ENCODE peak calls at places on chromosomes 11 and 22, in five cellular contexts. M, T, C, B and Z are unnamed samples.

GRCh38 chr22:49205401-49205800 is 622.3 kb downstream of the BRD1 start:
- DNase-seq in M (no peak), T (peak; percentile 62), C (no peak), B (no peak), Z (peak; percentile 0)

GRCh38 chr11:29260939-29261705 is 755.7 kb downstream of the KCNA4 start:
- DNase-seq in M (peak; percentile 86), T (no peak), C (no peak), B (no peak), Z (no peak)

GRCh38 chr11:74185695-74186094 is 14.6 kb downstream of the PPME1 start:
- DNase-seq in M (peak; percentile 83), T (no peak), C (no peak), B (no peak), Z (no peak)

GRCh38 chr11:82038151-82038550 is 695.5 kb downstream of the FAM181B start:
- DNase-seq in M (no peak), T (no peak), C (no peak), B (no peak), Z (no peak)

GRCh38 chr11:2346014-2346413 is 31.1 kb upstream of the CD81 start:
- DNase-seq in M (no peak), T (no peak), C (no peak), B (no peak), Z (no peak)

GRCh38 chr11:124776865-124777645 is 15.0 kb upstream of the ESAM start:
- DNase-seq in M (no peak), T (peak; percentile 81), C (no peak), B (no peak), Z (no peak)

GRCh38 chr11:72624496-72625201 is 49.6 kb downstream of the PDE2A start:
- DNase-seq in M (no peak), T (peak; percentile 88), C (no peak), B (no peak), Z (no peak)

GRCh38 chr22:25069758-25070461 is 117.4 kb downstream of the KIAA1671 start:
- DNase-seq in M (no peak), T (peak; percentile 82), C (no peak), B (no peak), Z (no peak)

GRCh38 chr11:77080643-77081210 is 14.0 kb downstream of the CAPN5 start:
- DNase-seq in M (peak; percentile 51), T (no peak), C (no peak), B (peak; percentile 1), Z (no peak)

GRCh38 chr11:115528217-115528616 is 24.0 kb upstream of the CADM1 start:
- DNase-seq in M (no peak), T (no peak), C (no peak), B (no peak), Z (no peak)

GRCh38 chr22:38032681-38033521 is 24.3 kb upstream of the PICK1 start:
- DNase-seq in M (peak; percentile 90), T (no peak), C (no peak), B (no peak), Z (no peak)

GRCh38 chr11:76824980-76825725 is 35.6 kb upstream of the ACER3 start:
- DNase-seq in M (peak; percentile 61), T (no peak), C (no peak), B (no peak), Z (no peak)

GRCh38 chr11:108963118-108963517 is 298.2 kb downstream of the DDX10 start:
- DNase-seq in M (no peak), T (no peak), C (no peak), B (no peak), Z (no peak)

GRCh38 chr11:119764108-119764874 is 35.3 kb upstream of the NECTIN1 start:
- DNase-seq in M (peak; percentile 42), T (peak; percentile 79), C (no peak), B (no peak), Z (no peak)

GRCh38 chr11:110069158-110069737 is 23.9 kb upstream of the ZC3H12C start:
- DNase-seq in M (peak; percentile 88), T (no peak), C (no peak), B (no peak), Z (no peak)

GRCh38 chr11:79121351-79121750 is 319.5 kb downstream of the TENM4 start:
- DNase-seq in M (peak; percentile 19), T (no peak), C (no peak), B (no peak), Z (no peak)

GRCh38 chr11:122979103-122979814 is 2.4 kb downstream of the BSX start:
- DNase-seq in M (no peak), T (no peak), C (no peak), B (no peak), Z (no peak)

GRCh38 chr11:73145986-73146575 is 4.0 kb upstream of the FCHSD2 start:
- DNase-seq in M (no peak), T (no peak), C (no peak), B (no peak), Z (no peak)

GRCh38 chr22:46067159-46068111 is 82.9 kb upstream of the PPARA start:
- DNase-seq in M (no peak), T (peak; percentile 57), C (no peak), B (no peak), Z (no peak)

GRCh38 chr11:126319374-126319740 is 15.5 kb downstream of the DCPS start:
- DNase-seq in M (no peak), T (no peak), C (no peak), B (no peak), Z (no peak)

GRCh38 chr22:32583921-32584335 is 109.3 kb downstream of the FBXO7 start:
- DNase-seq in M (peak; percentile 40), T (no peak), C (no peak), B (no peak), Z (no peak)

GRCh38 chr11:41118521-41118920 is 340.9 kb downstream of the LRRC4C start:
- DNase-seq in M (no peak), T (no peak), C (no peak), B (no peak), Z (no peak)

GRCh38 chr22:45731798-45732495 is 60.3 kb downstream of the ATXN10 start:
- DNase-seq in M (peak; percentile 47), T (no peak), C (no peak), B (no peak), Z (no peak)

GRCh38 chr11:100105605-100106358 is 581.3 kb upstream of the ARHGAP42 start:
- DNase-seq in M (no peak), T (no peak), C (no peak), B (no peak), Z (no peak)

GRCh38 chr22:20479612-20480196 is 15.9 kb downstream of the KLHL22 start:
- DNase-seq in M (no peak), T (no peak), C (no peak), B (no peak), Z (no peak)

GRCh38 chr11:2796508-2797180 is 88.9 kb downstream of the CDKN1C start:
- DNase-seq in M (no peak), T (no peak), C (no peak), B (no peak), Z (no peak)

GRCh38 chr11:63769044-63769718 is 606 bp upstream of the ZFTA start:
- DNase-seq in M (no peak), T (peak; percentile 71), C (peak; percentile 41), B (no peak), Z (peak; percentile 53)

GRCh38 chr22:48204296-48204695 is 1441.8 kb downstream of the TBC1D22A start:
- DNase-seq in M (no peak), T (no peak), C (no peak), B (no peak), Z (no peak)

GRCh38 chr22:39312410-39312809 is 7.0 kb downstream of the RPL3 start:
- DNase-seq in M (no peak), T (no peak), C (no peak), B (no peak), Z (peak; percentile 45)

GRCh38 chr22:39315389-39315788 is 4.0 kb downstream of the RPL3 start:
- DNase-seq in M (no peak), T (no peak), C (no peak), B (no peak), Z (no peak)

GRCh38 chr22:39313258-39314001 is 6.0 kb downstream of the RPL3 start:
- DNase-seq in M (no peak), T (no peak), C (no peak), B (no peak), Z (peak; percentile 33)

GRCh38 chr22:39316440-39317083 is 2.9 kb downstream of the RPL3 start:
- DNase-seq in M (peak; percentile 95), T (peak; percentile 84), C (peak; percentile 77), B (no peak), Z (peak; percentile 86)

DNA sequence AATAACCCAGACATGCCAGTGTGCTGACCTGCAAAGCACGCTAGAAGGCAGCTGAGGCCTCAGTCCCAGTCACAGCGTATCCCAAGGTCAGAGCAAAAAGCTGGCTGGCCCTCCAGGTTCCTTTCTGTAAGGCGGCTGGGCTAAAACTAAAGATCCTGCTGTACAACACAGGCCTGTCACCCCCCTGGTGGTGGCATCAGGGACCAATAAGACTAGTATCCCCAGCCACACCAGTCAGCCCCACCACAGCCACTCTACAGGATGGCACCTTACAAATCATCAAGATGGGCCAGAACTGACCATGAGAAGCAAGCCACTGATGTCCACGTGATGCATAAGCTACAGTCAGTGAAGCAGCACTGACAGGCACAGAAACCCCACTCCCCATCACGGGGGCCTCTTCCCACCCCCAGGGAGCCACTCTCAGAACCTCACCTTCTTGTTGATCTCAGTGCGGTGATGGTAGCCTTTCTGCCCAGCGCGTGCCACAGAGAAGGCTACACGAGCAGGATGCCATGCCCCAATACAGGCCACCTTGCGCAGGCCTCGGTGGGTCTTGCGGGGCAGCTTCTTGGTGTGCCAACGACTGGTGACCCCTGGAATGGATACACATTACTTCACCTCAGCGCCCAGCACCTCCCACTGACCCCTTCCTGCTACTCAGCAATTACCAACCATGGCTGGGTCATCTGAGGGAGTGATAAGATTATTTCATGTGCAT is 5.0 kb downstream of the RPL3 start:
- DNase-seq in M (no peak), T (no peak), C (no peak), B (no peak), Z (peak; percentile 55)
- H3K36me3 ChIP-seq in M (peaks cover 78% of the 10 kb centered on the region), T (peaks cover 72% of the 10 kb centered on the region), C (peaks cover 80% of the 10 kb centered on the region), B (peaks cover 62% of the 10 kb centered on the region), Z (peaks cover 81% of the 10 kb centered on the region)

DNA sequence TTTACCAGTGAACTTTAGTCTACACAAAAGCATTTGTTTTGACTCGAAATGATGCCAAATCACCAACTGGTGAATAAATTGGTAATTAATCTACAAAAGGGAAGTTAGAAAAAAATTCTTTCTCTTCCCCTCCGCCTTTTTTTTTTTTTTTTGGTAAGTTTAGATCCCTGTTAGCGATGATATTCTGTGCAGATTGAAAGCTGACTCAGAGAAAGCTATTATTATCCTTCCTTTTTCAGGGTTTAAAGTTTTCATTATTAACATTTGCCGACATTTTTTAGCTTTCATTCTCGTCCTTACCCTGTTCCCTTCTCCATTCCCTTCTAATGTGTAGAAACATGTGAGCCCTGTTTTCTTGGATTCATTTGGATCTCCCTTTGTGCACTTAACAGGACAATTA is 16.8 kb upstream of the NUP160 start:
- DNase-seq in M (no peak), T (no peak), C (no peak), B (no peak), Z (no peak)
- H3K4me3 ChIP-seq in M (no peak overlapping the region), T (peak overlapping the region; percentile 5), C (no peak overlapping the region), B (peak overlapping the region; percentile 42), Z (no peak overlapping the region)

GRCh38 chr22:19337137-19337536 is 45.6 kb upstream of the CLTCL1 start:
- DNase-seq in M (no peak), T (no peak), C (no peak), B (no peak), Z (no peak)
- H3K4me1 ChIP-seq in M (no peaks in the 10 kb centered on the region), T (no peaks in the 10 kb centered on the region), C (no peaks in the 10 kb centered on the region), B (no peaks in the 10 kb centered on the region), Z (peaks cover 2% of the 10 kb centered on the region)

DNA sequence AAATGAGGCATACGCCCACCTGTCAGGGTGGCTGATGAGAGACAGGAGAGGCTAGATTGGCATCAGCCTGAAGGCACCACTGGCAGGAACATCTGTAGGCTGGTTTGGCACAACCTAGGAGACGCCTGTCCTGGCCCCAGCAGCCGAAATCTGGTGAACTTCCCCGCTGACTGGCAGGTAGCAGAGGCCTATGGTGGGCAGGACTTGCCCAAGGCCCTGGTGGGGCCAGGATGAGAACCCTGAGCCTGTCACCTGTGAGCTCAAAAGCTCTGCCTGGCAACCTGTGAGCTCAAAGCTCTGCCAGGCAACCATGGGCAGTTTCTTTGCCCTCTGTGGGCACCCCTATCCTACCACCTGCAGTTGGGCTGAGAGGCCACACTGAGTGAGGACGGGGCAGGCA is 2.5 kb downstream of the DERL3 start:
- DNase-seq in M (no peak), T (peak; percentile 42), C (no peak), B (no peak), Z (no peak)
- H3K36me3 ChIP-seq in M (peaks cover 43% of the 10 kb centered on the region), T (peaks cover 38% of the 10 kb centered on the region), C (peaks cover 52% of the 10 kb centered on the region), B (peaks cover 6% of the 10 kb centered on the region), Z (peaks cover 20% of the 10 kb centered on the region)